ENCODE peak calls at places on chromosomes 7 and 10, in four cellular contexts. One of them, this sample, is unnamed.

GRCh38 chr7:94509879-94510581 is 421 bp downstream of the CASD1 start:
- DNase-seq in A549: peak; percentile 84
- DNase-seq in GM23248: peak; percentile 85
- DNase-seq in right lobe of liver: peak; percentile 75
- DNase-seq in this sample: peak; percentile 75

GRCh38 chr7:99004216-99004615 is 125.9 kb downstream of the TRRAP start:
- DNase-seq in A549: no peak
- DNase-seq in right lobe of liver: no peak
- DNase-seq in GM23248: no peak
- DNase-seq in this sample: no peak

GRCh38 chr10:82228701-82229100 is 353.7 kb downstream of the NRG3 start:
- DNase-seq in A549: no peak
- DNase-seq in GM23248: no peak
- DNase-seq in right lobe of liver: no peak
- DNase-seq in this sample: no peak

GRCh38 chr10:47038881-47039557 is 127.8 kb downstream of the PTPN20 start:
- DNase-seq in right lobe of liver: peak; percentile 14
- DNase-seq in A549: no peak
- DNase-seq in GM23248: no peak
- DNase-seq in this sample: no peak

GRCh38 chr10:75291800-75292199 is 56.0 kb upstream of the COMTD1 start:
- DNase-seq in GM23248: no peak
- DNase-seq in A549: no peak
- DNase-seq in right lobe of liver: no peak
- DNase-seq in this sample: no peak

GRCh38 chr7:148303295-148304013 is 287.1 kb upstream of the C7orf33 start:
- DNase-seq in A549: peak; percentile 33
- DNase-seq in right lobe of liver: peak; percentile 48
- DNase-seq in GM23248: peak; percentile 82
- DNase-seq in this sample: no peak

GRCh38 chr10:51422311-51423120 is 276.9 kb downstream of the CSTF2T start:
- DNase-seq in A549: peak; percentile 26
- DNase-seq in GM23248: peak; percentile 77
- DNase-seq in right lobe of liver: no peak
- DNase-seq in this sample: peak; percentile 36

GRCh38 chr7:152366662-152367061 is 69.1 kb downstream of the KMT2C start:
- DNase-seq in A549: no peak
- DNase-seq in GM23248: no peak
- DNase-seq in right lobe of liver: no peak
- DNase-seq in this sample: no peak

GRCh38 chr10:6185039-6185716 is 17.6 kb upstream of the PFKFB3 start:
- DNase-seq in GM23248: no peak
- DNase-seq in A549: no peak
- DNase-seq in right lobe of liver: no peak
- DNase-seq in this sample: no peak

GRCh38 chr7:44045226-44046014 is 918 bp downstream of the DBNL start:
- DNase-seq in GM23248: peak; percentile 79
- DNase-seq in A549: no peak
- DNase-seq in right lobe of liver: no peak
- DNase-seq in this sample: no peak

GRCh38 chr7:44224216-44224950 is 23.6 kb downstream of the YKT6 start:
- DNase-seq in GM23248: no peak
- DNase-seq in right lobe of liver: peak; percentile 11
- DNase-seq in A549: no peak
- DNase-seq in this sample: no peak

GRCh38 chr7:43204081-43204480 is 91.6 kb downstream of the HECW1 start:
- DNase-seq in A549: peak; percentile 13
- DNase-seq in GM23248: peak; percentile 73
- DNase-seq in right lobe of liver: no peak
- DNase-seq in this sample: no peak

GRCh38 chr10:5812283-5813090 is 747 bp downstream of the GDI2 start:
- DNase-seq in right lobe of liver: peak; percentile 61
- DNase-seq in A549: peak; percentile 27
- DNase-seq in GM23248: peak; percentile 61
- DNase-seq in this sample: peak; percentile 53

GRCh38 chr7:105707967-105708580 is 126.8 kb upstream of the EFCAB10 start:
- DNase-seq in GM23248: no peak
- DNase-seq in right lobe of liver: no peak
- DNase-seq in A549: no peak
- DNase-seq in this sample: no peak

GRCh38 chr7:14321947-14322346 is 332.5 kb upstream of the ETV1 start:
- DNase-seq in GM23248: no peak
- DNase-seq in A549: no peak
- DNase-seq in right lobe of liver: peak; percentile 43
- DNase-seq in this sample: no peak

GRCh38 chr10:36336315-36336714 is 694.2 kb upstream of the FZD8 start:
- DNase-seq in right lobe of liver: no peak
- DNase-seq in GM23248: peak; percentile 70
- DNase-seq in A549: no peak
- DNase-seq in this sample: no peak

DNA sequence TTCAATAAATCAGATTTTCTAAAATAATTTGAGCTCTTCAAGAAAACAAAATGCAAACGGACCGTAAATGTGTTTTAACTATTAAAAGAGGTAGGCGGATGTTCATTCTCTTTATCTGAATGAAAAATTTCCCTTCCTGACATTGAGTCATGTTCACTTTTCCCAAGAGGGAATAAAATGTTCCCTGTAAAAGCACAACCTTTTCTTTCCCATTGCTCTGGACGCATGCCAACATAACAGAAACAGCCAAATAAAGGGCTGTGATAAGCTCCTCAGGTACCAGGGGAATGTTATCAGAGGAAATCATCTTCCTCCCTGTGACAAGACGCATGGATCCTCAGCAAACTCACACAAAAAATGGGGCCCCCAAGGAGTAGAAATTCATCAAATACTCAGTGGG is 251.8 kb downstream of the MTERF1 start:
- DNase-seq in right lobe of liver: no peak
- DNase-seq in GM23248: no peak
- DNase-seq in A549: no peak
- DNase-seq in this sample: no peak
- H3K27ac ChIP-seq in right lobe of liver: no peak overlapping the region
- H3K27ac ChIP-seq in GM23248: no peak overlapping the region
- H3K27ac ChIP-seq in A549: no peak overlapping the region
- H3K27ac ChIP-seq in this sample: no peak overlapping the region

DNA sequence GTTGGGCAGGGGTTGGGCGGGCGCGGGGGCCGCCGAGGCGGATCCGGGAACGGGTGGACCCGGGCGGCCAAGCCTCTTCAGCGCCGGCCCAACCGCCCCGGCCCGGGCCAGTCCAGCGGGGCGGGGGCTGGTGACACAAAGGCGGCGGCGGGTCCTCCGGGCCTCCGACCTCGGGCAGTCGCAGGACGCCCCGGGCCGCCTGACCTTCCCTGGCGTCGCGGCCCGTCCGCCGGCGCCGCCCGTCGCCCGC is 54.2 kb downstream of the METTL2B start:
- DNase-seq in GM23248: no peak
- DNase-seq in A549: no peak
- DNase-seq in right lobe of liver: no peak
- DNase-seq in this sample: no peak
- H3K4me3 ChIP-seq in GM23248: peak overlapping the region; percentile 91
- H3K4me3 ChIP-seq in A549: peak overlapping the region; percentile 80
- H3K4me3 ChIP-seq in right lobe of liver: peak overlapping the region; percentile 71
- H3K4me3 ChIP-seq in this sample: no peak overlapping the region

DNA sequence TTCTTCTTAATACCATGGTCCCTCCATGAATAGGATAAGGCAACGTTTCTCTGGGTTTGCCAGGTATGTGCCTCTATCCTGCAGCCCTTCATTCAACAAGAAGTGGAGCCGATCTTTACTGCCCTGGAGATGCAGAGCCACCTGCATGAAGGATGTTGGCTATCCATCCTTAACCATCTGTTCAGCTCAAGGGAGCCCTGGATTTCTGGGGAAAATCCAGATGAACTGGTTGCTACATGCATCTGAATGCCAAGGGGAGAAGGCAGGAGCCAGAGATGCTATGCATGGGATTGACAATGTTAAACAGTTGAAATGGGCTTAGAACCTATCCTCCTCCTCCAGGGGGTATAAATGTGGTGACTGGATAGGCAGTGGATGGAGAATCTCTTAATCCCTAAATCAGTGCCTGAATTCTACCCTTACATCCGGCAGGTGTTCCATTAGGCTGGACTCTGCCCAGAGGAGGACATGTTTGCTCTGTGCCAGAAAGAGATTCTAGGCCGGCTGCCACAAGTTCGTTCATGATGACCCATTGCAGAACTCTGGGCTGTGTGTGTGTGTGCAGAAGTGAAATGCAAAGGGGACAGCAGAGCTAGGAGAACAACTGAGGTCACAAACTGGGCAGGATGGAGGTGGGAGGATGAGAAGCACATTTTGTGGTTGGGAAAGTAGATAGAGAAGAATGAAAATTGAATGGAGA is 15.6 kb downstream of the CPED1 start:
- DNase-seq in A549: no peak
- DNase-seq in right lobe of liver: peak; percentile 78
- DNase-seq in GM23248: no peak
- DNase-seq in this sample: no peak
- H3K27ac ChIP-seq in A549: no peak overlapping the region
- H3K27ac ChIP-seq in right lobe of liver: peak overlapping the region; percentile 65
- H3K27ac ChIP-seq in GM23248: no peak overlapping the region
- H3K27ac ChIP-seq in this sample: no peak overlapping the region

GRCh38 chr7:151048911-151049463 is 656 bp downstream of the ASIC3 start:
- DNase-seq in A549: no peak
- DNase-seq in GM23248: no peak
- DNase-seq in right lobe of liver: no peak
- DNase-seq in this sample: no peak

GRCh38 chr7:151053091-151053490 is 4.6 kb downstream of the CDK5 start:
- DNase-seq in GM23248: no peak
- DNase-seq in right lobe of liver: no peak
- DNase-seq in A549: no peak
- DNase-seq in this sample: peak; percentile 44

GRCh38 chr7:151053751-151054150 is 3.9 kb downstream of the CDK5 start:
- DNase-seq in A549: no peak
- DNase-seq in right lobe of liver: no peak
- DNase-seq in GM23248: no peak
- DNase-seq in this sample: no peak

GRCh38 chr7:151047979-151048763 is at the start of gene ASIC3:
- DNase-seq in GM23248: no peak
- DNase-seq in right lobe of liver: no peak
- DNase-seq in A549: no peak
- DNase-seq in this sample: no peak

DNA sequence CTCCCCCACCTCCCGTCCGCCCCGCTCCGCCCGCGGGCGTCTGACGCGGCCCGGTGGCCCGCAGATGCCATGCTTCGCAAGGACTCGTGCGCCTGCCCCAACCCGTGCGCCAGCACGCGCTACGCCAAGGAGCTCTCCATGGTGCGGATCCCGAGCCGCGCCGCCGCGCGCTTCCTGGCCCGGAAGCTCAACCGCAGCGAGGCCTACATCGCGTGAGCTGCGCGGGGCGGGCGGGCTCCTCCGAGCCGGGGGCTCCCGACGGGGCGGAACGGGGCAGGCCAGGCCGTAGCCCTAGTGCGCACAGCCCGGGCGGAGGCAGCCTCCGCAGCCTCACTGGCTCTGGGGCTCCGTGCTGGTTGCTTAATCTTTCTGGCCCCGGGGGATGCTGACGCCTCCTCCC is 2.8 kb downstream of the ASIC3 start:
- DNase-seq in GM23248: peak; percentile 89
- DNase-seq in A549: no peak
- DNase-seq in right lobe of liver: peak; percentile 61
- DNase-seq in this sample: peak; percentile 62
- H3K4me3 ChIP-seq in GM23248: no peak overlapping the region
- H3K4me3 ChIP-seq in A549: no peak overlapping the region
- H3K4me3 ChIP-seq in right lobe of liver: no peak overlapping the region
- H3K4me3 ChIP-seq in this sample: no peak overlapping the region